ENCODE peak calls at places on chromosomes 4 and X, in seven cellular contexts. One of them, this sample, is unnamed.

GRCh38 chr4:48454591-48454990 is 28.6 kb upstream of the SLC10A4 start:
- DNase-seq in neural progenitor cell: no peak
- DNase-seq in esophagus squamous epithelium: no peak
- DNase-seq in psoas muscle: no peak
- DNase-seq in endodermal cell: no peak
- DNase-seq in HCT116: no peak
- DNase-seq in neuronal stem cell: no peak
- DNase-seq in this sample: no peak

GRCh38 chr4:73653695-73654106 is 33.5 kb upstream of the RASSF6 start:
- DNase-seq in endodermal cell: no peak
- DNase-seq in HCT116: peak; percentile 33
- DNase-seq in esophagus squamous epithelium: no peak
- DNase-seq in neuronal stem cell: peak; percentile 45
- DNase-seq in neural progenitor cell: peak; percentile 55
- DNase-seq in psoas muscle: no peak
- DNase-seq in this sample: peak; percentile 9

GRCh38 chrX:95058815-95059214 is 1384.8 kb downstream of the FAM133A start:
- DNase-seq in neural progenitor cell: no peak
- DNase-seq in psoas muscle: no peak
- DNase-seq in endodermal cell: no peak
- DNase-seq in neuronal stem cell: no peak
- DNase-seq in esophagus squamous epithelium: no peak
- DNase-seq in HCT116: no peak
- DNase-seq in this sample: no peak

GRCh38 chr4:95415346-95415771 is 133.4 kb downstream of the UNC5C start:
- DNase-seq in HCT116: no peak
- DNase-seq in neuronal stem cell: no peak
- DNase-seq in neural progenitor cell: no peak
- DNase-seq in esophagus squamous epithelium: no peak
- DNase-seq in endodermal cell: no peak
- DNase-seq in psoas muscle: no peak
- DNase-seq in this sample: no peak

GRCh38 chrX:69082753-69083150 is 82.5 kb downstream of the PJA1 start:
- DNase-seq in psoas muscle: no peak
- DNase-seq in esophagus squamous epithelium: no peak
- DNase-seq in neuronal stem cell: no peak
- DNase-seq in neural progenitor cell: no peak
- DNase-seq in endodermal cell: no peak
- DNase-seq in HCT116: no peak
- DNase-seq in this sample: no peak

GRCh38 chr4:40228497-40229365 is 31.9 kb downstream of the RHOH start:
- DNase-seq in esophagus squamous epithelium: no peak
- DNase-seq in neural progenitor cell: peak; percentile 36
- DNase-seq in endodermal cell: peak; percentile 82
- DNase-seq in neuronal stem cell: no peak
- DNase-seq in psoas muscle: no peak
- DNase-seq in HCT116: no peak
- DNase-seq in this sample: peak; percentile 25

GRCh38 chrX:74613350-74614192 is 853 bp downstream of the RLIM start:
- DNase-seq in neural progenitor cell: peak; percentile 29
- DNase-seq in endodermal cell: peak; percentile 52
- DNase-seq in esophagus squamous epithelium: no peak
- DNase-seq in neuronal stem cell: no peak
- DNase-seq in HCT116: no peak
- DNase-seq in psoas muscle: no peak
- DNase-seq in this sample: no peak

GRCh38 chr4:83010522-83011318 is at the start of gene LIN54:
- DNase-seq in neuronal stem cell: peak; percentile 58
- DNase-seq in neural progenitor cell: peak; percentile 82
- DNase-seq in esophagus squamous epithelium: peak; percentile 45
- DNase-seq in endodermal cell: peak; percentile 89
- DNase-seq in HCT116: peak; percentile 27
- DNase-seq in psoas muscle: peak; percentile 86
- DNase-seq in this sample: no peak

GRCh38 chr4:1967512-1968149 is 41.1 kb downstream of the NELFA start:
- DNase-seq in psoas muscle: no peak
- DNase-seq in endodermal cell: no peak
- DNase-seq in HCT116: no peak
- DNase-seq in neuronal stem cell: no peak
- DNase-seq in neural progenitor cell: no peak
- DNase-seq in esophagus squamous epithelium: no peak
- DNase-seq in this sample: no peak

GRCh38 chr4:39970559-39971270 is 7.0 kb downstream of the PDS5A start:
- DNase-seq in neural progenitor cell: peak; percentile 1
- DNase-seq in HCT116: peak; percentile 36
- DNase-seq in esophagus squamous epithelium: no peak
- DNase-seq in psoas muscle: no peak
- DNase-seq in endodermal cell: peak; percentile 78
- DNase-seq in neuronal stem cell: no peak
- DNase-seq in this sample: no peak

DNA sequence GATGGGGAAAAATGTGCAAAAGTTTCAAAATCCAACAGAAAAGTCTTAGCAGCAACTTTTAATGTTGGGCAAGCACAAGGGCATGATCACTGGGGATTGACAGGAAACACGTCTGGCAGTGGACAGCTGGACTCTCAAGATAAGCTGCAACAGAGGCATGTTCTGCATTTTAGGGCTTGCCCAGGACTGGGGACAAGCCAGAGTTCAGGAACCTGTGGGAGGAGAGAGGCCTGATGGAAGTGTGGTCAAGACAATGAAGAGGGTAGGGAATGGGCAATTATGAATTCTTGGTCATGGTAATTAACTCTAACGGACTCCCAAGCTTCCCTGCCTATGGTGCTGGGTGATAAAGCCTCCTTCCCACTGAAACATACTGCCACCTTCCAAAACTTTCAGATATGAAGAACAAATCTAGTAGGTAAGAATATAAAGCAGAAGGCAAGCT is 48.4 kb downstream of the ANXA3 start:
- DNase-seq in endodermal cell: no peak
- DNase-seq in esophagus squamous epithelium: no peak
- DNase-seq in neural progenitor cell: no peak
- DNase-seq in HCT116: no peak
- DNase-seq in neuronal stem cell: no peak
- DNase-seq in psoas muscle: no peak
- DNase-seq in this sample: no peak
- H3K9me3 ChIP-seq in endodermal cell: no peaks in the 10 kb centered on the region
- H3K9me3 ChIP-seq in esophagus squamous epithelium: no peaks in the 10 kb centered on the region
- H3K9me3 ChIP-seq in neural progenitor cell: no peaks in the 10 kb centered on the region
- H3K9me3 ChIP-seq in HCT116: no peaks in the 10 kb centered on the region
- H3K9me3 ChIP-seq in neuronal stem cell: no peaks in the 10 kb centered on the region
- H3K9me3 ChIP-seq in psoas muscle: no peaks in the 10 kb centered on the region
- H3K9me3 ChIP-seq in this sample: no peaks in the 10 kb centered on the region

GRCh38 chrX:33041141-33041540 is 170.2 kb downstream of the DMD start:
- DNase-seq in endodermal cell: no peak
- DNase-seq in neuronal stem cell: no peak
- DNase-seq in HCT116: no peak
- DNase-seq in psoas muscle: no peak
- DNase-seq in esophagus squamous epithelium: no peak
- DNase-seq in neural progenitor cell: no peak
- DNase-seq in this sample: no peak
- H3K9me3 ChIP-seq in endodermal cell: peaks cover 16% of the 10 kb centered on the region
- H3K9me3 ChIP-seq in neuronal stem cell: no peaks in the 10 kb centered on the region
- H3K9me3 ChIP-seq in HCT116: no peaks in the 10 kb centered on the region
- H3K9me3 ChIP-seq in psoas muscle: no peaks in the 10 kb centered on the region
- H3K9me3 ChIP-seq in esophagus squamous epithelium: no peaks in the 10 kb centered on the region
- H3K9me3 ChIP-seq in neural progenitor cell: no peaks in the 10 kb centered on the region
- H3K9me3 ChIP-seq in this sample: no peaks in the 10 kb centered on the region

GRCh38 chr4:11876104-11876503 is 447.4 kb upstream of the HS3ST1 start:
- DNase-seq in HCT116: no peak
- DNase-seq in neural progenitor cell: no peak
- DNase-seq in esophagus squamous epithelium: no peak
- DNase-seq in neuronal stem cell: no peak
- DNase-seq in psoas muscle: no peak
- DNase-seq in endodermal cell: no peak
- DNase-seq in this sample: no peak
- H3K9me3 ChIP-seq in HCT116: no peaks in the 10 kb centered on the region
- H3K9me3 ChIP-seq in neural progenitor cell: no peaks in the 10 kb centered on the region
- H3K9me3 ChIP-seq in esophagus squamous epithelium: peaks cover 9% of the 10 kb centered on the region
- H3K9me3 ChIP-seq in neuronal stem cell: peaks cover 5% of the 10 kb centered on the region
- H3K9me3 ChIP-seq in psoas muscle: peaks cover 3% of the 10 kb centered on the region
- H3K9me3 ChIP-seq in endodermal cell: peaks cover 46% of the 10 kb centered on the region
- H3K9me3 ChIP-seq in this sample: no peaks in the 10 kb centered on the region

GRCh38 chr4:182370491-182370890 is 127.3 kb downstream of the TENM3 start:
- DNase-seq in psoas muscle: no peak
- DNase-seq in esophagus squamous epithelium: no peak
- DNase-seq in HCT116: no peak
- DNase-seq in neuronal stem cell: no peak
- DNase-seq in neural progenitor cell: no peak
- DNase-seq in endodermal cell: no peak
- DNase-seq in this sample: no peak
- H3K9me3 ChIP-seq in psoas muscle: no peaks in the 10 kb centered on the region
- H3K9me3 ChIP-seq in esophagus squamous epithelium: no peaks in the 10 kb centered on the region
- H3K9me3 ChIP-seq in HCT116: no peaks in the 10 kb centered on the region
- H3K9me3 ChIP-seq in neuronal stem cell: no peaks in the 10 kb centered on the region
- H3K9me3 ChIP-seq in neural progenitor cell: no peaks in the 10 kb centered on the region
- H3K9me3 ChIP-seq in endodermal cell: peaks cover 8% of the 10 kb centered on the region
- H3K9me3 ChIP-seq in this sample: no peaks in the 10 kb centered on the region

GRCh38 chrX:135639066-135639815 is 74.2 kb upstream of the CT45A1 start:
- DNase-seq in endodermal cell: no peak
- DNase-seq in HCT116: no peak
- DNase-seq in esophagus squamous epithelium: no peak
- DNase-seq in neural progenitor cell: no peak
- DNase-seq in psoas muscle: no peak
- DNase-seq in neuronal stem cell: no peak
- DNase-seq in this sample: no peak
- H3K9me3 ChIP-seq in endodermal cell: no peaks in the 10 kb centered on the region
- H3K9me3 ChIP-seq in HCT116: no peaks in the 10 kb centered on the region
- H3K9me3 ChIP-seq in esophagus squamous epithelium: no peaks in the 10 kb centered on the region
- H3K9me3 ChIP-seq in neural progenitor cell: peaks cover 6% of the 10 kb centered on the region
- H3K9me3 ChIP-seq in psoas muscle: no peaks in the 10 kb centered on the region
- H3K9me3 ChIP-seq in neuronal stem cell: no peaks in the 10 kb centered on the region
- H3K9me3 ChIP-seq in this sample: no peaks in the 10 kb centered on the region

DNA sequence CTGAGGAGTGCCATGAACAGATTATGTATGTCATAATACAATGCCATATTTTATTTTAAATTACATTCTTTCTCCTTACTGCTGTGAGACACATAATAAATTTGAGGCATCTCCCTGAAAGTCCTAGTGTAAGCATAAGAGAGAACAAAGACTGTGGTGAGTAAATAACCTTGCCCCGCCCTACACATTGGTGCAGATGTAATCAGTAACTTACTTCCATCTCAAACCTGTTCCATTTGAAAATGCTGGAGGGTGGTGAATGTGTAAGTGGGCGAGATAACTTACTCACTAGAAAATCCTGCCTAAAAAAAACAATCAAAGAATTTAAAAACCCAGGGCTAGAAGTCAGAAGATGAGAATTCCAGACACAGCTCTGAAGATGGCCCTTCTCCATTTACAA is 338.0 kb upstream of the SLIT2 start:
- DNase-seq in psoas muscle: no peak
- DNase-seq in neuronal stem cell: no peak
- DNase-seq in neural progenitor cell: no peak
- DNase-seq in endodermal cell: no peak
- DNase-seq in esophagus squamous epithelium: no peak
- DNase-seq in HCT116: no peak
- DNase-seq in this sample: no peak
- H3K9me3 ChIP-seq in psoas muscle: no peaks in the 10 kb centered on the region
- H3K9me3 ChIP-seq in neuronal stem cell: no peaks in the 10 kb centered on the region
- H3K9me3 ChIP-seq in neural progenitor cell: no peaks in the 10 kb centered on the region
- H3K9me3 ChIP-seq in endodermal cell: no peaks in the 10 kb centered on the region
- H3K9me3 ChIP-seq in esophagus squamous epithelium: no peaks in the 10 kb centered on the region
- H3K9me3 ChIP-seq in HCT116: no peaks in the 10 kb centered on the region
- H3K9me3 ChIP-seq in this sample: no peaks in the 10 kb centered on the region

GRCh38 chrX:52422884-52423283 is 54.1 kb downstream of the XAGE2 start:
- DNase-seq in neuronal stem cell: no peak
- DNase-seq in endodermal cell: no peak
- DNase-seq in HCT116: no peak
- DNase-seq in psoas muscle: no peak
- DNase-seq in neural progenitor cell: no peak
- DNase-seq in esophagus squamous epithelium: no peak
- DNase-seq in this sample: no peak
- H3K9me3 ChIP-seq in neuronal stem cell: no peaks in the 10 kb centered on the region
- H3K9me3 ChIP-seq in endodermal cell: no peaks in the 10 kb centered on the region
- H3K9me3 ChIP-seq in HCT116: no peaks in the 10 kb centered on the region
- H3K9me3 ChIP-seq in psoas muscle: no peaks in the 10 kb centered on the region
- H3K9me3 ChIP-seq in neural progenitor cell: no peaks in the 10 kb centered on the region
- H3K9me3 ChIP-seq in esophagus squamous epithelium: no peaks in the 10 kb centered on the region
- H3K9me3 ChIP-seq in this sample: no peaks in the 10 kb centered on the region

This sample was measured in iPS DF 6.9.